ENCODE peak calls at places on chromosomes 1 and 21, in ten cellular contexts. D, P, Z, K, T, V, R, U, J and B are unnamed samples.
A peak's percentile ranks its signal among the peaks of the same experiment; 100 is the strongest.

GRCh38 chr21:35475768-35476167 is 426.7 kb upstream of the RUNX1 start:
- DNase-seq in T (peak; percentile 84), R (no peak), J (no peak), Z (no peak), U (no peak), K (peak; percentile 76), P (no peak), V (no peak), D (no peak), B (no peak)

GRCh38 chr1:93255222-93256079 is 74.9 kb downstream of the CCDC18 start:
- DNase-seq in U (peak; percentile 55), J (no peak), R (no peak), D (no peak), P (peak; percentile 39), T (peak; percentile 56), V (no peak), K (peak; percentile 80), Z (peak; percentile 58), B (no peak)

GRCh38 chr1:32539584-32540571 is 651 bp downstream of the ZBTB8A start:
- DNase-seq in D (peak; percentile 66), R (no peak), K (peak; percentile 39), Z (peak; percentile 63), J (peak; percentile 57), P (no peak), U (peak; percentile 34), T (peak; percentile 35), V (peak; percentile 44), B (peak; percentile 49)

GRCh38 chr1:40651138-40651857 is 14.2 kb downstream of the RIMS3 start:
- DNase-seq in T (no peak), U (no peak), D (no peak), J (peak; percentile 49), R (no peak), K (no peak), V (peak; percentile 87), Z (no peak), P (no peak), B (no peak)

GRCh38 chr1:41381691-41382530 is 20.7 kb downstream of the FOXO6 start:
- DNase-seq in D (no peak), Z (peak; percentile 74), T (peak; percentile 19), J (peak; percentile 79), P (no peak), R (no peak), V (peak; percentile 43), U (peak; percentile 54), K (no peak), B (no peak)

GRCh38 chr1:100622966-100623762 is 85.2 kb downstream of the GPR88 start:
- DNase-seq in D (no peak), P (no peak), R (no peak), U (no peak), Z (peak; percentile 59), K (peak; percentile 73), J (no peak), T (peak; percentile 78), V (no peak), B (no peak)

GRCh38 chr1:23537296-23537993 is 6.4 kb upstream of the E2F2 start:
- DNase-seq in U (no peak), P (no peak), D (no peak), T (peak; percentile 27), J (no peak), R (no peak), K (no peak), V (no peak), Z (no peak), B (no peak)

GRCh38 chr1:65605621-65606020 is 185.2 kb downstream of the LEPR start:
- DNase-seq in U (no peak), J (no peak), P (no peak), T (peak; percentile 75), K (no peak), D (no peak), Z (no peak), R (no peak), V (no peak), B (no peak)

GRCh38 chr21:14531927-14532326 is 14.2 kb downstream of the SAMSN1 start:
- DNase-seq in T (no peak), P (no peak), U (no peak), D (no peak), K (no peak), J (no peak), V (no peak), R (no peak), Z (no peak), B (no peak)

GRCh38 chr1:73401666-73402065 is 796.3 kb downstream of the LRRIQ3 start:
- DNase-seq in Z (no peak), P (no peak), J (peak; percentile 11), T (no peak), D (no peak), K (no peak), U (no peak), R (no peak), V (no peak), B (no peak)

GRCh38 chr1:112808861-112809684 is 93.9 kb upstream of the PPM1J start:
- DNase-seq in D (peak; percentile 87), U (peak; percentile 86), R (peak; percentile 61), V (peak; percentile 87), J (peak; percentile 63), P (no peak), Z (peak; percentile 84), T (peak; percentile 72), K (peak; percentile 65), B (peak; percentile 57)

GRCh38 chr1:18191868-18192155 is 84.2 kb downstream of the IGSF21 start:
- DNase-seq in P (no peak), Z (no peak), V (no peak), U (no peak), K (no peak), R (no peak), D (no peak), J (no peak), T (no peak), B (no peak)

GRCh38 chr1:180598333-180598979 is 33.4 kb upstream of the XPR1 start:
- DNase-seq in D (no peak), P (no peak), T (no peak), K (no peak), U (no peak), V (no peak), J (peak; percentile 55), Z (no peak), R (no peak), B (no peak)

GRCh38 chr1:202123336-202123813 is 658 bp downstream of the GPR37L1 start:
- DNase-seq in T (no peak), R (no peak), D (no peak), U (no peak), K (no peak), P (no peak), J (no peak), Z (no peak), V (no peak), B (no peak)

GRCh38 chr1:7767176-7767575 is 3.9 kb upstream of the VAMP3 start:
- DNase-seq in D (no peak), P (no peak), R (no peak), V (no peak), Z (no peak), K (no peak), T (no peak), U (no peak), J (no peak), B (no peak)

GRCh38 chr21:32602099-32602498 is 10.1 kb downstream of the CFAP298 start:
- DNase-seq in Z (no peak), T (no peak), R (no peak), J (no peak), U (no peak), D (no peak), V (no peak), P (no peak), K (no peak), B (no peak)

GRCh38 chr1:42012852-42013251 is 94.1 kb upstream of the HIVEP3 start:
- DNase-seq in V (no peak), U (no peak), J (no peak), R (no peak), Z (no peak), D (no peak), K (no peak), P (no peak), T (no peak), B (no peak)

GRCh38 chr1:28983509-28984310 is 69.3 kb downstream of the EPB41 start:
- DNase-seq in R (no peak), J (no peak), T (no peak), K (no peak), V (no peak), D (no peak), Z (no peak), P (no peak), U (no peak), B (no peak)

GRCh38 chr1:158098256-158098655 is 82.4 kb upstream of the CD1D start:
- DNase-seq in J (no peak), V (no peak), K (no peak), U (no peak), T (no peak), D (no peak), R (no peak), Z (no peak), P (no peak), B (no peak)

GRCh38 chr1:24117722-24118409 is 5.9 kb upstream of the MYOM3 start:
- DNase-seq in T (peak; percentile 23), P (no peak), U (peak; percentile 89), K (no peak), J (no peak), R (no peak), V (no peak), Z (peak; percentile 61), D (no peak), B (no peak)

GRCh38 chr1:32228771-32229170 is 6.6 kb downstream of the EIF3I start:
- DNase-seq in T (no peak), U (no peak), Z (no peak), R (no peak), P (no peak), J (no peak), V (no peak), K (no peak), D (no peak), B (no peak)

GRCh38 chr1:183432548-183432875 is 14.3 kb upstream of the NMNAT2 start:
- DNase-seq in Z (peak; percentile 23), D (no peak), R (no peak), V (no peak), P (no peak), J (no peak), U (peak; percentile 74), K (peak; percentile 35), T (no peak), B (no peak)

GRCh38 chr21:35511298-35512162 is 462.4 kb upstream of the RUNX1 start:
- DNase-seq in R (no peak), T (peak; percentile 56), J (no peak), K (peak; percentile 63), V (no peak), D (no peak), P (no peak), U (peak; percentile 57), Z (peak; percentile 77), B (no peak)

GRCh38 chr1:149849947-149850360 is 49.4 kb upstream of the BOLA1 start:
- DNase-seq in J (no peak), D (no peak), Z (no peak), R (no peak), K (peak; percentile 2), P (no peak), U (no peak), V (no peak), T (no peak), B (peak; percentile 45)

GRCh38 chr1:216830836-216831235 is 107.6 kb upstream of the ESRRG start:
- DNase-seq in Z (no peak), K (no peak), V (peak; percentile 73), R (no peak), J (peak; percentile 15), U (no peak), T (no peak), P (no peak), D (no peak), B (no peak)

GRCh38 chr1:59390307-59390706 is 93.4 kb downstream of the FGGY start:
- DNase-seq in T (no peak), Z (no peak), K (no peak), R (no peak), V (no peak), P (no peak), U (no peak), D (no peak), J (no peak), B (no peak)

GRCh38 chr1:187283984-187284383 is 455.2 kb downstream of the PLA2G4A start:
- DNase-seq in K (no peak), J (no peak), R (no peak), U (no peak), P (no peak), T (no peak), Z (no peak), V (no peak), D (no peak), B (no peak)